ENCODE peak calls at places on chromosomes 4 and X, in four cellular contexts. One of them, this sample, is unnamed. For H3K4me1, the result is how much of the 10 kb centered on the place peaks cover.

GRCh38 chrX:40573763-40574162 is 7.0 kb upstream of the ATP6AP2 start:
- DNase-seq in heart left ventricle: no peak
- DNase-seq in hepatocyte: no peak
- DNase-seq in heart right ventricle: no peak
- DNase-seq in this sample: no peak

GRCh38 chr4:118154643-118155042 is 120.4 kb downstream of the NDST3 start:
- DNase-seq in hepatocyte: no peak
- DNase-seq in heart left ventricle: no peak
- DNase-seq in heart right ventricle: no peak
- DNase-seq in this sample: no peak

GRCh38 chr4:148124512-148124911 is 317.7 kb downstream of the NR3C2 start:
- DNase-seq in hepatocyte: no peak
- DNase-seq in heart left ventricle: no peak
- DNase-seq in heart right ventricle: no peak
- DNase-seq in this sample: no peak

GRCh38 chr4:109332926-109333464 is 30.5 kb upstream of the COL25A1 start:
- DNase-seq in heart left ventricle: no peak
- DNase-seq in hepatocyte: no peak
- DNase-seq in heart right ventricle: no peak
- DNase-seq in this sample: no peak

GRCh38 chr4:153114771-153115321 is 89.4 kb upstream of the TRIM2 start:
- DNase-seq in heart right ventricle: no peak
- DNase-seq in hepatocyte: peak
- DNase-seq in heart left ventricle: no peak
- DNase-seq in this sample: no peak

GRCh38 chr4:18844726-18845125 is 823.2 kb upstream of the LCORL start:
- DNase-seq in heart right ventricle: no peak
- DNase-seq in heart left ventricle: no peak
- DNase-seq in hepatocyte: no peak
- DNase-seq in this sample: no peak

GRCh38 chr4:186759990-186760389 is 36.3 kb upstream of the FAT1 start:
- DNase-seq in hepatocyte: no peak
- DNase-seq in heart right ventricle: no peak
- DNase-seq in heart left ventricle: no peak
- DNase-seq in this sample: no peak

GRCh38 chr4:34720563-34720962 is 1523.8 kb downstream of the ARAP2 start:
- DNase-seq in hepatocyte: peak
- DNase-seq in heart right ventricle: no peak
- DNase-seq in heart left ventricle: no peak
- DNase-seq in this sample: no peak

GRCh38 chr4:88382621-88383020 is 4.0 kb downstream of the HERC6 start:
- DNase-seq in heart right ventricle: no peak
- DNase-seq in hepatocyte: no peak
- DNase-seq in heart left ventricle: no peak
- DNase-seq in this sample: no peak

GRCh38 chr4:15848191-15848842 is 70.2 kb downstream of the CD38 start:
- DNase-seq in heart right ventricle: no peak
- DNase-seq in hepatocyte: no peak
- DNase-seq in heart left ventricle: no peak
- DNase-seq in this sample: no peak

GRCh38 chr4:181650033-181650825 is 593.0 kb upstream of the TENM3 start:
- DNase-seq in heart right ventricle: no peak
- DNase-seq in hepatocyte: no peak
- DNase-seq in heart left ventricle: no peak
- DNase-seq in this sample: no peak

GRCh38 chrX:6446588-6446987 is 88.3 kb downstream of the VCX3A start:
- DNase-seq in hepatocyte: no peak
- DNase-seq in heart left ventricle: no peak
- DNase-seq in heart right ventricle: no peak
- DNase-seq in this sample: no peak

GRCh38 chr4:125315571-125316390 is 1.0 kb downstream of the FAT4 start:
- DNase-seq in heart right ventricle: peak
- DNase-seq in hepatocyte: peak
- DNase-seq in heart left ventricle: peak
- DNase-seq in this sample: peak

GRCh38 chr4:169640261-169640880 is 20.0 kb downstream of the CLCN3 start:
- DNase-seq in hepatocyte: no peak
- DNase-seq in heart left ventricle: no peak
- DNase-seq in heart right ventricle: no peak
- DNase-seq in this sample: no peak

GRCh38 chr4:83329521-83330105 is 5.0 kb downstream of the HPSE start:
- DNase-seq in hepatocyte: peak
- DNase-seq in heart right ventricle: no peak
- DNase-seq in heart left ventricle: no peak
- DNase-seq in this sample: no peak

GRCh38 chrX:95156566-95156965 is 1482.6 kb downstream of the FAM133A start:
- DNase-seq in hepatocyte: no peak
- DNase-seq in heart left ventricle: no peak
- DNase-seq in heart right ventricle: no peak
- DNase-seq in this sample: no peak

GRCh38 chr4:170672571-170672970 is 582.8 kb upstream of the AADAT start:
- DNase-seq in heart left ventricle: no peak
- DNase-seq in heart right ventricle: no peak
- DNase-seq in hepatocyte: no peak
- DNase-seq in this sample: no peak

GRCh38 chr4:26804451-26804850 is 56.2 kb upstream of the STIM2 start:
- DNase-seq in hepatocyte: no peak
- DNase-seq in heart left ventricle: no peak
- DNase-seq in heart right ventricle: no peak
- DNase-seq in this sample: no peak

GRCh38 chr4:6298852-6299251 is 29.2 kb downstream of the WFS1 start:
- DNase-seq in hepatocyte: no peak
- DNase-seq in heart right ventricle: no peak
- DNase-seq in heart left ventricle: no peak
- DNase-seq in this sample: no peak
- H3K4me1 ChIP-seq in hepatocyte: under half
- H3K4me1 ChIP-seq in heart right ventricle: under half
- H3K4me1 ChIP-seq in heart left ventricle: under half
- H3K4me1 ChIP-seq in this sample: under half

DNA sequence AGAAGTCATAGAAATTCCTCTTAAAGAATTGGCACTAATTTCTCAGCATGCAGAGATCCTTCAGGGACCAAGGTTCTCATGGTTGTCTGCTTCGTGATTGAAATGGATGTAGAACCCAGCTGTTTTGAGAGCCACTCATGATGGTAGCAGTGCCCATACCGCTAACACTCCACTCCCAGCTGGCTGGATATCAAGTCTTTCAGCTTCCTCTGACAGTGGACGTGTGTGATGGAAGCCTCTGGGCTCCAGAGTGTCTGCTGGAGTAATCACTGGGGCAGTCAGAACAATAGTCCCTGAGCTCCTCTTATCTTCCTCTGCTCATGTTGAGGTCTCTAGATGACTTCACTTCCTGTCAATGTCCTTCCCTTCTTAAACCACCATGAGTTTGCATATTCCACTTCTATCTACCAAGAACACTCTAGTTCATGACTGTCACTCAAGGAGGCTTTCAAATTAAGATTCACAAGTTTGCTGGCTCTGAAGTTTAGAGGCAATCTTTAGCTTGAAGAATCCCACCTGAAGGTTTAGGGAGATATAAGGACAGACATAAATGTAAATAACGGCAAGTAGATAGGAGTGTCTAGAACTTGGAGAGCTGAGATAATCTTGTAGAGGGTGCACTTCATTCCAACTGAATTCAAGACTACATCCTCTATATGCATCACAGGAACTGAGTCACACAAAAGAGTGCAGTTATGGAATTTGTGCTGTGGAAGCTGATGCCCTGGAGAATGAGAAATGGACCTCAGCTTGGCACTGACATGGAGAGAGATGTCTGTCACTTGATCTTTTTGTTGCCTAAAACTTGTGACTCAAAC is 64.5 kb upstream of the WDR1 start:
- DNase-seq in heart left ventricle: peak
- DNase-seq in heart right ventricle: no peak
- DNase-seq in hepatocyte: no peak
- DNase-seq in this sample: no peak
- H3K4me1 ChIP-seq in heart left ventricle: under half
- H3K4me1 ChIP-seq in heart right ventricle: under half
- H3K4me1 ChIP-seq in hepatocyte: under half
- H3K4me1 ChIP-seq in this sample: under half

GRCh38 chrX:24485323-24485722 is 20.2 kb downstream of the PDK3 start:
- DNase-seq in heart left ventricle: no peak
- DNase-seq in heart right ventricle: no peak
- DNase-seq in hepatocyte: no peak
- DNase-seq in this sample: no peak
- H3K4me1 ChIP-seq in heart left ventricle: under half
- H3K4me1 ChIP-seq in heart right ventricle: under half
- H3K4me1 ChIP-seq in hepatocyte: under half
- H3K4me1 ChIP-seq in this sample: under half

DNA sequence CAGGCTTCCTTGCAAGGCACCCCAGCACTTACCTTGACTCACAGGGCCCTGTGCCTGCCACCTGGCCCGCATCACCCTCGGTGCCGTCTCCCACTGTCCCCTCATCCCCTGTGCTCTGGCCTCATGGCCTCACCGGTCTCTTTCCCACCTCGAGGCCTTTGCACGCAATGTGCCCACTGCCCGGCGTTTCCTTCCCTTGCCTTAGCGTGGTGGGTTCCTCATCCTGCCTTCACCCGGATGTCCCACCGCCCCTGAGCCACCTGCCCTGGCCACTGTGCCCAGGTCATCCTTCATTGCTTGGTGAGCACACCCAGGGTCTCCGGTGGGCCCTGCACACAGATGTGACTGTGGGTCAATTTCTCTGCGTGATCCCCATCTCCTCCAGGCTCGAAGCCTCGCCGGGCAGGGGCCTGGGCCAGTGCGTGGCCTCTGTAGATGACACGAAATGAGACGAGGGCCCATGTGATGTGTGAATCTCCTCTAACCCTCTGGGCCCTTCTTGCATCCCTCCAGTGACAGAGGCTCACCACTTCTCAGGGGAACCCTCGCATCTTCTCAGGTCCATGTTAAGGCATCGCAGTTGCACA is 4.6 kb downstream of the HTRA3 start:
- DNase-seq in heart right ventricle: no peak
- DNase-seq in heart left ventricle: no peak
- DNase-seq in hepatocyte: no peak
- DNase-seq in this sample: no peak
- H3K4me1 ChIP-seq in heart right ventricle: half or more
- H3K4me1 ChIP-seq in heart left ventricle: half or more
- H3K4me1 ChIP-seq in hepatocyte: half or more
- H3K4me1 ChIP-seq in this sample: under half

DNA sequence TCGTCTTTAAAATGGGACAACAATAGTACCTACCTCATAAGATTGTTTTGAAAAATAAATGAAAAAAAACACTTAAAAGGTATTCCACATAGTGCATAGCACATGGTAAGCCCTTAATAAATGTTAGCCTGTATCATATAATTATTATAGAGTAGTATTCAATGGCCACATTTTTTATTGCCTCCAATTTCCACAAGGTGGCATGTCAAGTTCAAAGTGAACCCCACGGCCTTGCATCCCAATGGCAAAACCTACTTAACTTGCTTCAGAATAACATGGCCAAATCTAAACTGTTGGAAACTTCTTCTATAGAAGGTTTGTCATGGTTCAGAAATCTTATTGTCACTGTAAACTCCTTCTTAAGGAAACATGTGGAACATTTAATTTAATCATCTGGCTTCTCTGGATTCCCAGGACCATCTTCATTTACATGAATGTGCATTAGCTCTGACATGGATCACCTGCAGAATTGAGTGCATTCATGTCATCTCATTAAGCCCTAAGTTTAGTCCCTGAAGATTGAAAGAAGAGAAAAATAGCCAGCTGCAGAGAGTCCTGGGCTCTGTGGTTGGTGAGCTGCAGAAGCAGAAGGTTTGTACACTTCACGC is 60.9 kb downstream of the ANXA3 start:
- DNase-seq in heart right ventricle: peak
- DNase-seq in heart left ventricle: peak
- DNase-seq in hepatocyte: peak
- DNase-seq in this sample: no peak
- H3K4me1 ChIP-seq in heart right ventricle: under half
- H3K4me1 ChIP-seq in heart left ventricle: under half
- H3K4me1 ChIP-seq in hepatocyte: under half
- H3K4me1 ChIP-seq in this sample: half or more

GRCh38 chr4:8186883-8187282 is 12.2 kb upstream of the SH3TC1 start:
- DNase-seq in heart left ventricle: no peak
- DNase-seq in heart right ventricle: no peak
- DNase-seq in hepatocyte: no peak
- DNase-seq in this sample: no peak
- H3K4me1 ChIP-seq in heart left ventricle: half or more
- H3K4me1 ChIP-seq in heart right ventricle: half or more
- H3K4me1 ChIP-seq in hepatocyte: under half
- H3K4me1 ChIP-seq in this sample: half or more

GRCh38 chrX:148556498-148556897 is 56.1 kb downstream of the AFF2 start:
- DNase-seq in heart right ventricle: no peak
- DNase-seq in hepatocyte: no peak
- DNase-seq in heart left ventricle: no peak
- DNase-seq in this sample: no peak
- H3K4me1 ChIP-seq in heart right ventricle: under half
- H3K4me1 ChIP-seq in hepatocyte: under half
- H3K4me1 ChIP-seq in heart left ventricle: under half
- H3K4me1 ChIP-seq in this sample: under half

DNA sequence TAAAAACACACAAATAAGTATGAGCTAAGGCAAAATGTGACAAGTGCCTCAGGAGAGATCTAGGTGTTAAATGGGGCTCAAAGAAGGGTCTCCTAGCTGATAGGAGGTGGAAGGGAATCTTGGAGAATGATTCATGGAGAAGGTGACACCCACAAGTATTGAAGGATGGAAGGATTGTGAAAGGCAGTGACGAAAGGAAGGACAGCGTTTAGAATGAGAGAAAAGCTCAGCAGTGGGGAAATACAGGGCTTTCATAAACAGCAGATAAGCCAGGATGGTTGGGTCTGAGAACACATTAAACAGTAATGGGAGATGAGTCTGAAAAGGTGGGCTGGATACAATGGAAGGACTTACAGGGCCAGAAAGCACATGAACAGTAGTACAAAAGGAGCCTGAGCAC is 11.5 kb downstream of the ANXA5 start:
- DNase-seq in heart right ventricle: no peak
- DNase-seq in heart left ventricle: no peak
- DNase-seq in hepatocyte: no peak
- DNase-seq in this sample: no peak
- H3K4me1 ChIP-seq in heart right ventricle: under half
- H3K4me1 ChIP-seq in heart left ventricle: under half
- H3K4me1 ChIP-seq in hepatocyte: under half
- H3K4me1 ChIP-seq in this sample: under half

GRCh38 chr4:106369456-106370060 is 980 bp upstream of the GIMD1 start:
- DNase-seq in heart left ventricle: no peak
- DNase-seq in heart right ventricle: peak
- DNase-seq in hepatocyte: peak
- DNase-seq in this sample: no peak

GRCh38 chr4:106367072-106367471 is 1.5 kb downstream of the GIMD1 start:
- DNase-seq in heart right ventricle: no peak
- DNase-seq in hepatocyte: no peak
- DNase-seq in heart left ventricle: no peak
- DNase-seq in this sample: no peak

GRCh38 chr4:106368678-106369077 is at the start of gene GIMD1:
- DNase-seq in hepatocyte: no peak
- DNase-seq in heart left ventricle: no peak
- DNase-seq in heart right ventricle: no peak
- DNase-seq in this sample: no peak

GRCh38 chr4:106370214-106370613 is 1.6 kb upstream of the GIMD1 start:
- DNase-seq in heart right ventricle: no peak
- DNase-seq in heart left ventricle: no peak
- DNase-seq in hepatocyte: no peak
- DNase-seq in this sample: no peak

DNA sequence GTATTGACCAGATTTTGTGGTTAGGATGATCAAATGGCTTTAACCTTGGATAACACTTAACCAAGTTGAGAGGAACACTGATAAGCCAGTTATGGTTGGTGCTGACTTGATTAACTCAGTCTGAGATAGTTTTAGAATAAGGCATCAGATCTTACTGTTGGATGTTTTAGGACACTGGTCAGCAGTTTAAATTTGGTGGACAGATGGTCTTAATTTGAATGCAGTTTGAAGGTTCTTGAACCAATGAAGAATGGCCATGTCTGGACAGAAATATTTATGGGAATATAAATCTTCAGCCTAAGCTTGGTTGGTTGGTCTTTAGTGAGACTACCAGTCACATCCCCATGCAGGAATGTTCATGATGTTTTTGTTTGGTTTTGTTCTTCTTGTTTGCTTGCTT is 2.6 kb upstream of the GIMD1 start:
- DNase-seq in heart left ventricle: no peak
- DNase-seq in heart right ventricle: no peak
- DNase-seq in hepatocyte: no peak
- DNase-seq in this sample: no peak
- H3K4me1 ChIP-seq in heart left ventricle: under half
- H3K4me1 ChIP-seq in heart right ventricle: under half
- H3K4me1 ChIP-seq in hepatocyte: under half
- H3K4me1 ChIP-seq in this sample: under half